ENCODE peak calls at places on chromosomes 7 and 10, in nine cellular contexts. One of them, this sample, is unnamed. For H3K27me3 and H3K36me3, the result is how much of the 10 kb centered on the place peaks cover.

GRCh38 chr10:62658516-62658915 is 146.0 kb upstream of the ADO start:
- DNase-seq in mammary epithelial cell: no peak
- DNase-seq in tibial nerve: no peak
- DNase-seq in osteoblast: no peak
- DNase-seq in heart right ventricle: peak
- DNase-seq in fibroblast of lung: no peak
- DNase-seq in HCT116: no peak
- DNase-seq in neural progenitor cell: no peak
- DNase-seq in naive thymus-derived CD4-positive, alpha-beta T cell: no peak
- DNase-seq in this sample: no peak

GRCh38 chr10:1102836-1103235 is 46.7 kb downstream of the WDR37 start:
- DNase-seq in osteoblast: no peak
- DNase-seq in tibial nerve: no peak
- DNase-seq in HCT116: no peak
- DNase-seq in neural progenitor cell: no peak
- DNase-seq in fibroblast of lung: peak
- DNase-seq in mammary epithelial cell: no peak
- DNase-seq in heart right ventricle: no peak
- DNase-seq in naive thymus-derived CD4-positive, alpha-beta T cell: no peak
- DNase-seq in this sample: no peak

GRCh38 chr7:107145072-107145838 is 23.5 kb upstream of the HBP1 start:
- DNase-seq in osteoblast: no peak
- DNase-seq in fibroblast of lung: no peak
- DNase-seq in heart right ventricle: no peak
- DNase-seq in HCT116: no peak
- DNase-seq in neural progenitor cell: no peak
- DNase-seq in tibial nerve: no peak
- DNase-seq in mammary epithelial cell: no peak
- DNase-seq in naive thymus-derived CD4-positive, alpha-beta T cell: no peak
- DNase-seq in this sample: no peak

GRCh38 chr10:7956508-7956907 is 98.0 kb upstream of the GATA3 start:
- DNase-seq in mammary epithelial cell: peak
- DNase-seq in heart right ventricle: no peak
- DNase-seq in tibial nerve: no peak
- DNase-seq in fibroblast of lung: peak
- DNase-seq in HCT116: no peak
- DNase-seq in naive thymus-derived CD4-positive, alpha-beta T cell: no peak
- DNase-seq in neural progenitor cell: no peak
- DNase-seq in osteoblast: peak
- DNase-seq in this sample: no peak

GRCh38 chr7:150369740-150370501 is 1.3 kb downstream of the REPIN1 start:
- DNase-seq in osteoblast: peak
- DNase-seq in mammary epithelial cell: no peak
- DNase-seq in heart right ventricle: no peak
- DNase-seq in fibroblast of lung: no peak
- DNase-seq in naive thymus-derived CD4-positive, alpha-beta T cell: no peak
- DNase-seq in neural progenitor cell: peak
- DNase-seq in HCT116: no peak
- DNase-seq in tibial nerve: no peak
- DNase-seq in this sample: peak

GRCh38 chr7:106464169-106464568 is 179.4 kb upstream of the NAMPT start:
- DNase-seq in heart right ventricle: no peak
- DNase-seq in neural progenitor cell: no peak
- DNase-seq in mammary epithelial cell: no peak
- DNase-seq in tibial nerve: no peak
- DNase-seq in fibroblast of lung: peak
- DNase-seq in HCT116: no peak
- DNase-seq in naive thymus-derived CD4-positive, alpha-beta T cell: no peak
- DNase-seq in osteoblast: no peak
- DNase-seq in this sample: no peak

GRCh38 chr10:1498746-1499343 is 238.5 kb downstream of the ADARB2 start:
- DNase-seq in heart right ventricle: no peak
- DNase-seq in naive thymus-derived CD4-positive, alpha-beta T cell: no peak
- DNase-seq in fibroblast of lung: no peak
- DNase-seq in HCT116: peak
- DNase-seq in neural progenitor cell: no peak
- DNase-seq in tibial nerve: no peak
- DNase-seq in mammary epithelial cell: no peak
- DNase-seq in osteoblast: no peak
- DNase-seq in this sample: no peak

GRCh38 chr10:14126697-14127440 is 203.9 kb downstream of the FRMD4A start:
- DNase-seq in osteoblast: peak
- DNase-seq in tibial nerve: no peak
- DNase-seq in HCT116: no peak
- DNase-seq in fibroblast of lung: peak
- DNase-seq in neural progenitor cell: no peak
- DNase-seq in mammary epithelial cell: peak
- DNase-seq in heart right ventricle: no peak
- DNase-seq in naive thymus-derived CD4-positive, alpha-beta T cell: no peak
- DNase-seq in this sample: no peak

GRCh38 chr7:16492513-16493062 is 27.1 kb upstream of the SOSTDC1 start:
- DNase-seq in tibial nerve: no peak
- DNase-seq in naive thymus-derived CD4-positive, alpha-beta T cell: no peak
- DNase-seq in heart right ventricle: no peak
- DNase-seq in osteoblast: no peak
- DNase-seq in neural progenitor cell: no peak
- DNase-seq in mammary epithelial cell: peak
- DNase-seq in fibroblast of lung: peak
- DNase-seq in HCT116: no peak
- DNase-seq in this sample: no peak

GRCh38 chr7:92306153-92306552 is 60.4 kb downstream of the ANKIB1 start:
- DNase-seq in mammary epithelial cell: peak
- DNase-seq in fibroblast of lung: no peak
- DNase-seq in tibial nerve: no peak
- DNase-seq in osteoblast: peak
- DNase-seq in neural progenitor cell: no peak
- DNase-seq in heart right ventricle: no peak
- DNase-seq in naive thymus-derived CD4-positive, alpha-beta T cell: no peak
- DNase-seq in HCT116: peak
- DNase-seq in this sample: no peak

GRCh38 chr7:1540391-1541271 is 10.1 kb downstream of the MAFK start:
- DNase-seq in tibial nerve: no peak
- DNase-seq in naive thymus-derived CD4-positive, alpha-beta T cell: no peak
- DNase-seq in fibroblast of lung: no peak
- DNase-seq in heart right ventricle: no peak
- DNase-seq in mammary epithelial cell: no peak
- DNase-seq in HCT116: no peak
- DNase-seq in osteoblast: no peak
- DNase-seq in neural progenitor cell: no peak
- DNase-seq in this sample: no peak

GRCh38 chr10:15209827-15210509 is 41.5 kb upstream of the NMT2 start:
- DNase-seq in HCT116: peak
- DNase-seq in heart right ventricle: peak
- DNase-seq in neural progenitor cell: peak
- DNase-seq in mammary epithelial cell: peak
- DNase-seq in tibial nerve: peak
- DNase-seq in osteoblast: peak
- DNase-seq in fibroblast of lung: peak
- DNase-seq in naive thymus-derived CD4-positive, alpha-beta T cell: peak
- DNase-seq in this sample: peak

GRCh38 chr7:8113184-8113583 is 144.6 kb downstream of the GLCCI1 start:
- DNase-seq in neural progenitor cell: no peak
- DNase-seq in HCT116: no peak
- DNase-seq in fibroblast of lung: no peak
- DNase-seq in heart right ventricle: peak
- DNase-seq in tibial nerve: no peak
- DNase-seq in naive thymus-derived CD4-positive, alpha-beta T cell: no peak
- DNase-seq in mammary epithelial cell: no peak
- DNase-seq in osteoblast: no peak
- DNase-seq in this sample: no peak

GRCh38 chr7:47407821-47408674 is 173.9 kb downstream of the TNS3 start:
- DNase-seq in HCT116: no peak
- DNase-seq in naive thymus-derived CD4-positive, alpha-beta T cell: no peak
- DNase-seq in tibial nerve: no peak
- DNase-seq in mammary epithelial cell: no peak
- DNase-seq in heart right ventricle: no peak
- DNase-seq in neural progenitor cell: no peak
- DNase-seq in fibroblast of lung: no peak
- DNase-seq in osteoblast: no peak
- DNase-seq in this sample: no peak

GRCh38 chr10:54682554-54682953 is 118.5 kb downstream of the PCDH15 start:
- DNase-seq in neural progenitor cell: no peak
- DNase-seq in mammary epithelial cell: no peak
- DNase-seq in heart right ventricle: no peak
- DNase-seq in HCT116: no peak
- DNase-seq in fibroblast of lung: no peak
- DNase-seq in osteoblast: no peak
- DNase-seq in tibial nerve: no peak
- DNase-seq in naive thymus-derived CD4-positive, alpha-beta T cell: no peak
- DNase-seq in this sample: no peak

GRCh38 chr7:42096262-42096661 is 140.7 kb downstream of the GLI3 start:
- DNase-seq in heart right ventricle: no peak
- DNase-seq in tibial nerve: no peak
- DNase-seq in mammary epithelial cell: no peak
- DNase-seq in HCT116: no peak
- DNase-seq in naive thymus-derived CD4-positive, alpha-beta T cell: no peak
- DNase-seq in neural progenitor cell: no peak
- DNase-seq in fibroblast of lung: no peak
- DNase-seq in osteoblast: no peak
- DNase-seq in this sample: no peak

GRCh38 chr7:100878013-100878412 is 3.1 kb downstream of the SRRT start:
- DNase-seq in tibial nerve: no peak
- DNase-seq in osteoblast: no peak
- DNase-seq in naive thymus-derived CD4-positive, alpha-beta T cell: no peak
- DNase-seq in neural progenitor cell: no peak
- DNase-seq in HCT116: no peak
- DNase-seq in heart right ventricle: no peak
- DNase-seq in mammary epithelial cell: no peak
- DNase-seq in fibroblast of lung: no peak
- DNase-seq in this sample: no peak

GRCh38 chr7:100873599-100874299 is 1.2 kb upstream of the SRRT start:
- DNase-seq in mammary epithelial cell: no peak
- DNase-seq in tibial nerve: no peak
- DNase-seq in fibroblast of lung: no peak
- DNase-seq in heart right ventricle: no peak
- DNase-seq in neural progenitor cell: no peak
- DNase-seq in osteoblast: no peak
- DNase-seq in naive thymus-derived CD4-positive, alpha-beta T cell: no peak
- DNase-seq in HCT116: no peak
- DNase-seq in this sample: no peak

GRCh38 chr7:100874577-100875355 is at the start of gene SRRT:
- DNase-seq in fibroblast of lung: peak
- DNase-seq in naive thymus-derived CD4-positive, alpha-beta T cell: peak
- DNase-seq in heart right ventricle: peak
- DNase-seq in neural progenitor cell: peak
- DNase-seq in tibial nerve: peak
- DNase-seq in osteoblast: peak
- DNase-seq in mammary epithelial cell: peak
- DNase-seq in HCT116: peak
- DNase-seq in this sample: peak

GRCh38 chr7:100874300-100874576 is 665 bp upstream of the SRRT start:
- DNase-seq in neural progenitor cell: no peak
- DNase-seq in naive thymus-derived CD4-positive, alpha-beta T cell: no peak
- DNase-seq in fibroblast of lung: no peak
- DNase-seq in osteoblast: no peak
- DNase-seq in heart right ventricle: no peak
- DNase-seq in mammary epithelial cell: no peak
- DNase-seq in tibial nerve: no peak
- DNase-seq in HCT116: no peak
- DNase-seq in this sample: peak

DNA sequence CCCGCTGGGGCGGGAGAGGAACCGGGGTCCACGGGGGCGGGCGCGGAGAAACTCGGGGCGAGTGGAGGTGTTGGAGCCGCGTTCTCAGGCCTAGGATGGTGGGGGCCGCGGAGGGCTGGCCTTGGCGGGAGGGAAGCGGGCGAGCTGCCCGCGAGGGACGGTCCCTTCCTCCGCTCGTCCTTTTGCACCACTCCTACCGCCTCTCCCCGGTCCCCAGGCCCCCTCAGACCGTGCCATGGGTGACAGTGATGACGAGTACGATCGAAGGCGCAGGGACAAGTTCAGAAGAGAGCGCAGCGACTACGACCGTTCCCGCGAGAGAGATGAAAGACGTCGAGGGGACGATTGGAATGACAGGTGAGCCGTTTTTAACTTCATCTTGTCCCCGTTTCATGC is 451 bp downstream of the SRRT start:
- DNase-seq in osteoblast: peak
- DNase-seq in neural progenitor cell: peak
- DNase-seq in mammary epithelial cell: peak
- DNase-seq in fibroblast of lung: no peak
- DNase-seq in HCT116: no peak
- DNase-seq in heart right ventricle: no peak
- DNase-seq in tibial nerve: no peak
- DNase-seq in naive thymus-derived CD4-positive, alpha-beta T cell: peak
- DNase-seq in this sample: no peak
- H3K27me3 ChIP-seq in osteoblast: under half
- H3K27me3 ChIP-seq in neural progenitor cell: under half
- H3K27me3 ChIP-seq in mammary epithelial cell: under half
- H3K27me3 ChIP-seq in fibroblast of lung: under half
- H3K27me3 ChIP-seq in HCT116: under half
- H3K27me3 ChIP-seq in heart right ventricle: under half
- H3K27me3 ChIP-seq in tibial nerve: under half
- H3K27me3 ChIP-seq in naive thymus-derived CD4-positive, alpha-beta T cell: under half
- H3K27me3 ChIP-seq in this sample: under half

GRCh38 chr10:79073784-79074432 is 5.1 kb downstream of the ZMIZ1 start:
- DNase-seq in neural progenitor cell: no peak
- DNase-seq in heart right ventricle: no peak
- DNase-seq in HCT116: no peak
- DNase-seq in mammary epithelial cell: no peak
- DNase-seq in tibial nerve: peak
- DNase-seq in naive thymus-derived CD4-positive, alpha-beta T cell: no peak
- DNase-seq in fibroblast of lung: peak
- DNase-seq in osteoblast: peak
- DNase-seq in this sample: no peak
- H3K4me3 ChIP-seq in neural progenitor cell: no peak
- H3K4me3 ChIP-seq in heart right ventricle: no peak
- H3K4me3 ChIP-seq in HCT116: no peak
- H3K4me3 ChIP-seq in mammary epithelial cell: no peak
- H3K4me3 ChIP-seq in tibial nerve: peak
- H3K4me3 ChIP-seq in naive thymus-derived CD4-positive, alpha-beta T cell: no peak
- H3K4me3 ChIP-seq in fibroblast of lung: no peak
- H3K4me3 ChIP-seq in osteoblast: no peak
- H3K4me3 ChIP-seq in this sample: no peak

DNA sequence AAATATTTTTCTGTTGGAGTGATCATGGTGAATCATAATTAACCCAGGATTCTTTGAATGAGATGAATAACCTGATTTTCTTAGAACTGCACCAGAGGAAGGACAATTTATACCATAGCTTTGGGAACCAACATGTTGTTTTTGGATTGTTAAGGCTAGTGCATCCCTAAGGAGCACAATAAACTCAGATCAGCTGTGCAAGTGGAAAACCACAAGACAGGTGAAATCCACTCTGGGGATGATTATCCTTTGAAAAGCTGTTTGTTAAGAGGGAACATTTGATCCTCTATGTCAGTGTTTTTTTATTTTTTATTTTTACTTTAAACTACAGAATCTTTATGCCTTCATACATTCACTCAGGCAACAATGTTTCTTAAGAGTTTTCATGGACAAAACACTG is 232.1 kb upstream of the PCLO start:
- DNase-seq in naive thymus-derived CD4-positive, alpha-beta T cell: no peak
- DNase-seq in HCT116: no peak
- DNase-seq in tibial nerve: no peak
- DNase-seq in osteoblast: no peak
- DNase-seq in fibroblast of lung: no peak
- DNase-seq in neural progenitor cell: no peak
- DNase-seq in mammary epithelial cell: no peak
- DNase-seq in heart right ventricle: no peak
- DNase-seq in this sample: no peak
- H3K36me3 ChIP-seq in naive thymus-derived CD4-positive, alpha-beta T cell: under half
- H3K36me3 ChIP-seq in HCT116: under half
- H3K36me3 ChIP-seq in tibial nerve: under half
- H3K36me3 ChIP-seq in osteoblast: under half
- H3K36me3 ChIP-seq in fibroblast of lung: under half
- H3K36me3 ChIP-seq in neural progenitor cell: under half
- H3K36me3 ChIP-seq in mammary epithelial cell: under half
- H3K36me3 ChIP-seq in heart right ventricle: under half
- H3K36me3 ChIP-seq in this sample: under half

GRCh38 chr7:20776214-20776875 is 10.3 kb downstream of the SP8 start:
- DNase-seq in HCT116: no peak
- DNase-seq in heart right ventricle: no peak
- DNase-seq in osteoblast: peak
- DNase-seq in naive thymus-derived CD4-positive, alpha-beta T cell: no peak
- DNase-seq in fibroblast of lung: no peak
- DNase-seq in neural progenitor cell: peak
- DNase-seq in tibial nerve: no peak
- DNase-seq in mammary epithelial cell: no peak
- DNase-seq in this sample: peak
- H3K27me3 ChIP-seq in HCT116: under half
- H3K27me3 ChIP-seq in heart right ventricle: half or more
- H3K27me3 ChIP-seq in osteoblast: half or more
- H3K27me3 ChIP-seq in naive thymus-derived CD4-positive, alpha-beta T cell: under half
- H3K27me3 ChIP-seq in fibroblast of lung: under half
- H3K27me3 ChIP-seq in neural progenitor cell: half or more
- H3K27me3 ChIP-seq in tibial nerve: under half
- H3K27me3 ChIP-seq in mammary epithelial cell: under half
- H3K27me3 ChIP-seq in this sample: under half

This sample was measured in H7.